ENCODE peak calls at places on chromosomes 16 and 17, in ten cellular contexts. A is iris pigment epithelial cell; U is suprapubic skin; G is nucleus accumbens; M is naive thymus-derived CD4-positive, alpha-beta T cell; Y is NCI-H524; K is left ventricle myocardium superior; R is CD4-positive, alpha-beta memory T cell; D is ELF-1; S is activated CD8-positive, alpha-beta memory T cell treated with anti-CD3 and anti-CD28 coated beads for 1 hour. P is an unnamed sample.

GRCh38 chr17:50292465-50292864 is 18.2 kb downstream of the TMEM92 start:
- DNase-seq in A (no peak), U (no peak), G (no peak), M (no peak), Y (no peak), K (no peak), R (no peak), D (no peak), S (no peak), P (no peak)

GRCh38 chr16:57994778-57995177 is 5.7 kb downstream of the ZNF319 start:
- DNase-seq in A (peak), U (no peak), G (no peak), M (no peak), Y (peak), K (peak), R (peak), D (peak), S (no peak), P (peak)

GRCh38 chr16:65044861-65045260 is 77.0 kb downstream of the CDH11 start:
- DNase-seq in A (peak), U (no peak), G (no peak), M (no peak), Y (no peak), K (no peak), R (no peak), D (no peak), S (no peak), P (no peak)

GRCh38 chr17:27975146-27976011 is 67.1 kb upstream of the NLK start:
- DNase-seq in A (peak), U (no peak), G (no peak), M (no peak), Y (peak), K (no peak), R (no peak), D (no peak), S (no peak), P (peak)

GRCh38 chr16:14069818-14070217 is 1.3 kb upstream of the MRTFB start:
- DNase-seq in A (no peak), U (no peak), G (no peak), M (no peak), Y (no peak), K (no peak), R (no peak), D (no peak), S (no peak), P (no peak)

GRCh38 chr17:63842173-63842539 is 329 bp downstream of the SMARCD2 start:
- DNase-seq in A (no peak), U (peak), G (no peak), M (no peak), Y (peak), K (peak), R (peak), D (peak), S (no peak), P (no peak)

GRCh38 chr17:38341035-38341721 is 2.6 kb downstream of the GPR179 start:
- DNase-seq in A (no peak), U (no peak), G (peak), M (no peak), Y (peak), K (peak), R (no peak), D (peak), S (no peak), P (peak)

GRCh38 chr17:20935740-20936139 is 107.1 kb downstream of the USP22 start:
- DNase-seq in A (peak), U (no peak), G (no peak), M (no peak), Y (no peak), K (no peak), R (no peak), D (no peak), S (no peak), P (peak)

GRCh38 chr17:76371656-76372628 is 12.5 kb upstream of the SPHK1 start:
- DNase-seq in A (peak), U (no peak), G (no peak), M (no peak), Y (no peak), K (no peak), R (no peak), D (no peak), S (no peak), P (peak)

GRCh38 chr17:70074991-70075390 is at the start of gene KCNJ16:
- DNase-seq in A (no peak), U (no peak), G (no peak), M (no peak), Y (no peak), K (no peak), R (no peak), D (no peak), S (no peak), P (no peak)

GRCh38 chr16:82226327-82226726 is 56.3 kb upstream of the MPHOSPH6 start:
- DNase-seq in A (no peak), U (no peak), G (no peak), M (no peak), Y (no peak), K (no peak), R (no peak), D (no peak), S (no peak), P (no peak)

GRCh38 chr17:14197582-14197981 is 39.1 kb downstream of the CDRT15 start:
- DNase-seq in A (no peak), U (no peak), G (no peak), M (peak), Y (no peak), K (peak), R (peak), D (no peak), S (no peak), P (no peak)

GRCh38 chr17:36008998-36009665 is 7.8 kb upstream of the CCL15 start:
- DNase-seq in A (peak), U (no peak), G (no peak), M (no peak), Y (no peak), K (no peak), R (no peak), D (peak), S (no peak), P (peak)

GRCh38 chr17:59771093-59771492 is 63.6 kb downstream of the VMP1 start:
- DNase-seq in A (no peak), U (no peak), G (no peak), M (no peak), Y (no peak), K (no peak), R (no peak), D (no peak), S (no peak), P (no peak)

GRCh38 chr17:79261361-79262072 is 186.9 kb downstream of the ENGASE start:
- DNase-seq in A (no peak), U (no peak), G (no peak), M (no peak), Y (no peak), K (no peak), R (no peak), D (no peak), S (no peak), P (no peak)

GRCh38 chr16:49972280-49972679 is 52.7 kb upstream of the CNEP1R1 start:
- DNase-seq in A (no peak), U (no peak), G (no peak), M (no peak), Y (no peak), K (no peak), R (no peak), D (no peak), S (no peak), P (no peak)

GRCh38 chr16:65070831-65071230 is 51.0 kb downstream of the CDH11 start:
- DNase-seq in A (peak), U (peak), G (peak), M (no peak), Y (no peak), K (peak), R (no peak), D (peak), S (no peak), P (no peak)

GRCh38 chr17:43994272-43995149 is 9.9 kb upstream of the NAGS start:
- DNase-seq in A (peak), U (peak), G (no peak), M (peak), Y (peak), K (peak), R (peak), D (peak), S (no peak), P (peak)

GRCh38 chr17:71993363-71993762 is 127.5 kb upstream of the SOX9 start:
- DNase-seq in A (no peak), U (no peak), G (no peak), M (no peak), Y (no peak), K (no peak), R (no peak), D (no peak), S (no peak), P (no peak)

P was measured in dermis blood vessel endothelial cell.